ENCODE peak calls at places on chromosomes 6 and 20, in seven cellular contexts. F, A, E, L, Z, H and N are unnamed samples.

GRCh38 chr20:24795444-24795843 is 153.6 kb upstream of the CST7 start:
- DNase-seq in F (no peak), A (no peak), E (no peak), L (no peak), Z (no peak), H (no peak), N (no peak)

GRCh38 chr6:42616716-42617115 is 52.9 kb downstream of the UBR2 start:
- DNase-seq in F (no peak), A (no peak), E (no peak), L (no peak), Z (no peak), H (no peak), N (no peak)

GRCh38 chr6:130366011-130366963 is at the start of gene TMEM200A:
- DNase-seq in F (peak), A (peak), E (peak), L (peak), Z (peak), H (peak), N (no peak)

GRCh38 chr6:121382467-121383121 is 48.3 kb upstream of the TBC1D32 start:
- DNase-seq in F (no peak), A (no peak), E (no peak), L (peak), Z (peak), H (peak), N (peak)

GRCh38 chr6:80967618-80968017 is 784.9 kb downstream of the TENT5A start:
- DNase-seq in F (no peak), A (no peak), E (no peak), L (no peak), Z (no peak), H (no peak), N (no peak)

GRCh38 chr20:36145877-36146707 is 8.4 kb upstream of the EPB41L1 start:
- DNase-seq in F (no peak), A (no peak), E (peak), L (no peak), Z (peak), H (no peak), N (no peak)

GRCh38 chr6:125074120-125074519 is 79.5 kb upstream of the TPD52L1 start:
- DNase-seq in F (no peak), A (no peak), E (no peak), L (no peak), Z (no peak), H (no peak), N (no peak)

GRCh38 chr6:164085552-164086325 is 671.2 kb downstream of the QKI start:
- DNase-seq in F (no peak), A (peak), E (no peak), L (no peak), Z (no peak), H (peak), N (no peak)

GRCh38 chr6:5173862-5174643 is 86.7 kb downstream of the LYRM4 start:
- DNase-seq in F (no peak), A (peak), E (no peak), L (no peak), Z (no peak), H (peak), N (no peak)

GRCh38 chr20:49291200-49291599 is 13.3 kb upstream of the ZNFX1 start:
- DNase-seq in F (no peak), A (no peak), E (no peak), L (no peak), Z (no peak), H (no peak), N (no peak)

GRCh38 chr6:138107752-138108592 is 753 bp upstream of the PERP start:
- DNase-seq in F (no peak), A (peak), E (no peak), L (peak), Z (no peak), H (no peak), N (no peak)

GRCh38 chr6:47700051-47700450 is 1.7 kb downstream of the ADGRF4 start:
- DNase-seq in F (peak), A (no peak), E (no peak), L (no peak), Z (no peak), H (peak), N (peak)

GRCh38 chr6:40779399-40779798 is 192.2 kb upstream of the LRFN2 start:
- DNase-seq in F (peak), A (no peak), E (no peak), L (no peak), Z (no peak), H (peak), N (peak)

GRCh38 chr6:33699131-33699530 is 12.4 kb downstream of the UQCC2 start:
- DNase-seq in F (peak), A (no peak), E (no peak), L (no peak), Z (no peak), H (no peak), N (no peak)

GRCh38 chr6:33171096-33171888 is 21.0 kb downstream of the COL11A2 start:
- DNase-seq in F (no peak), A (no peak), E (no peak), L (no peak), Z (no peak), H (no peak), N (no peak)

GRCh38 chr20:36676701-36677421 is 30.9 kb upstream of the SLA2 start:
- DNase-seq in F (no peak), A (peak), E (peak), L (no peak), Z (peak), H (no peak), N (no peak)

GRCh38 chr6:170438402-170438753 is 114.7 kb downstream of the PSMB1 start:
- DNase-seq in F (peak), A (peak), E (peak), L (peak), Z (peak), H (peak), N (peak)

GRCh38 chr6:107132330-107132954 is 17.1 kb upstream of the BEND3 start:
- DNase-seq in F (peak), A (peak), E (no peak), L (peak), Z (peak), H (peak), N (no peak)

GRCh38 chr6:162203287-162203686 is 524.3 kb downstream of the PRKN start:
- DNase-seq in F (no peak), A (no peak), E (no peak), L (no peak), Z (no peak), H (no peak), N (no peak)

GRCh38 chr6:139243531-139243930 is 48.3 kb downstream of the TXLNB start:
- DNase-seq in F (no peak), A (no peak), E (no peak), L (no peak), Z (no peak), H (peak), N (no peak)

GRCh38 chr20:21548390-21549035 is 34.6 kb upstream of the NKX2-2 start:
- DNase-seq in F (no peak), A (no peak), E (no peak), L (no peak), Z (no peak), H (no peak), N (no peak)

GRCh38 chr20:38623061-38623460 is 21.5 kb downstream of the ARHGAP40 start:
- DNase-seq in F (no peak), A (no peak), E (no peak), L (no peak), Z (no peak), H (peak), N (no peak)

GRCh38 chr20:60062431-60063336 is 104.5 kb downstream of the CDH26 start:
- DNase-seq in F (no peak), A (no peak), E (no peak), L (peak), Z (no peak), H (peak), N (peak)

GRCh38 chr6:32763417-32763816 is at the start of gene HLA-DQB2:
- DNase-seq in F (no peak), A (no peak), E (no peak), L (no peak), Z (no peak), H (peak), N (no peak)

GRCh38 chr20:32164984-32165735 is 42.4 kb downstream of the PLAGL2 start:
- DNase-seq in F (no peak), A (no peak), E (no peak), L (no peak), Z (no peak), H (peak), N (no peak)

GRCh38 chr20:20366551-20366895 is 1.4 kb upstream of the INSM1 start:
- DNase-seq in F (no peak), A (peak), E (no peak), L (peak), Z (no peak), H (no peak), N (no peak)

GRCh38 chr6:144277174-144277573 is 8.0 kb upstream of the UTRN start:
- DNase-seq in F (no peak), A (no peak), E (no peak), L (no peak), Z (no peak), H (no peak), N (no peak)

GRCh38 chr6:44661221-44661609 is 273.7 kb downstream of the CDC5L start:
- DNase-seq in F (peak), A (no peak), E (no peak), L (no peak), Z (no peak), H (peak), N (peak)

GRCh38 chr20:51624157-51624731 is 81.7 kb upstream of the NFATC2 start:
- DNase-seq in F (peak), A (peak), E (peak), L (peak), Z (peak), H (peak), N (no peak)

GRCh38 chr6:38997128-38997761 is 51.3 kb upstream of the GLP1R start:
- DNase-seq in F (peak), A (peak), E (no peak), L (peak), Z (peak), H (peak), N (no peak)

GRCh38 chr6:159101656-159102055 is 56.9 kb upstream of the TAGAP start:
- DNase-seq in F (no peak), A (no peak), E (no peak), L (no peak), Z (no peak), H (no peak), N (no peak)

GRCh38 chr6:4103929-4104328 is 25.0 kb upstream of the FAM217A start:
- DNase-seq in F (peak), A (no peak), E (no peak), L (no peak), Z (no peak), H (no peak), N (no peak)

GRCh38 chr20:63641792-63642517 is 11.3 kb downstream of the STMN3 start:
- DNase-seq in F (peak), A (peak), E (peak), L (peak), Z (peak), H (peak), N (no peak)

GRCh38 chr6:130105996-130106704 is 87.8 kb downstream of the L3MBTL3 start:
- DNase-seq in F (no peak), A (no peak), E (no peak), L (no peak), Z (no peak), H (no peak), N (no peak)

GRCh38 chr6:165448210-165448609 is 138.8 kb upstream of the C6orf118 start:
- DNase-seq in F (no peak), A (peak), E (no peak), L (no peak), Z (no peak), H (no peak), N (no peak)

GRCh38 chr20:43571310-43571709 is 12.5 kb downstream of the SGK2 start:
- DNase-seq in F (no peak), A (no peak), E (no peak), L (no peak), Z (no peak), H (no peak), N (no peak)
- TF ChIP-seq CTCF in F (no peak), A (no peak), E (no peak), L (no peak), Z (no peak), H (no peak), N (no peak)

DNA sequence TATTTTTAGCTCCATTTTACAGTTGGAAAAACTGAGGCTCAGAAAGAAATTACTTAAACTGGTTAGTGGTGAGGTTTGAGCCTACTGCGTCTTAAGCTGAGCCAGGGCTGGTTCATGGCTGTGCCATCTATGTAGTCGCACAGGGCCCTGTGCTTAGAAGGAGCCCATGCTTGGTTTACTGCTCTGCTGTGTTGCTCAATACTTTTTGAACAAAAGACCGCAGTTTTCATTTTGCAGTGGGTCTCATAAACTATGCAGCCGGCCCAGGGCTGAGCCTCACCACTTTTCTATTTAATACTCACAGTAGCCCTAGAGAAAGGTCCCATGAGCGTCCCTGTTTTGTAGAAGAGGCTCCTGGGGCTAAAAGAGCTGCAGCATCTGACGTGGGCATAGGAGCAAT is 577 bp downstream of the SIRPB2 start:
- DNase-seq in F (no peak), A (no peak), E (no peak), L (no peak), Z (no peak), H (no peak), N (no peak)
- H3K4me3 ChIP-seq in F (no peak), A (no peak), E (peak), L (no peak), Z (no peak), H (no peak), N (no peak)

DNA sequence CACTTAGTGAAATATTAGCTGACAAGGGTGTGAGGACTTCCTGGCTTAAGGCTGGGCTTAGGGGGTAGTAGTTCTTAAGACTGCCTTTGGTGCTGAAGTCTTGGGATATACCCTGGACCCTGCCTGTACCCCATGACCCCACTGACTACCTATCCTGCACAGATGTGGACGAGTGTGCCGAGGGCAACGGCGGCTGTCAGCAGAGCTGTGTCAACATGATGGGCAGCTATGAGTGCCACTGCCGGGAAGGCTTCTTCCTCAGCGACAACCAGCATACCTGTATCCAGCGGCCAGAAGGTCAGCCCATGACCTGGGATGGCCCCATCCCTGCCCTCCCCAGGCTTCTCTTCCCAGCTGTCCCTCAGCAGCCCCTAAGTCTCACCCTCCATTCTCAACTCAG is 17.8 kb downstream of the SCUBE3 start:
- DNase-seq in F (no peak), A (no peak), E (no peak), L (no peak), Z (no peak), H (no peak), N (no peak)
- TF ChIP-seq CTCF in F (no peak), A (no peak), E (no peak), L (no peak), Z (no peak), H (no peak), N (no peak)

GRCh38 chr20:56519551-56519950 is 5.0 kb upstream of the FAM209A start:
- DNase-seq in F (no peak), A (no peak), E (no peak), L (no peak), Z (no peak), H (no peak), N (no peak)
- H3K4me3 ChIP-seq in F (no peak), A (no peak), E (no peak), L (no peak), Z (no peak), H (no peak), N (no peak)